ENCODE peak calls at places on chromosomes 5 and 9, in eight cellular contexts. B is EL; V is fibroblast of pulmonary artery; D is activated naive CD4-positive, alpha-beta T cell; H is non-pigmented ciliary epithelial cell; X is GDM1; M is CD8-positive, alpha-beta T cell; T is ovary. U is an unnamed sample.

GRCh38 chr5:95217881-95218280 is 67.0 kb downstream of the MCTP1 start:
- DNase-seq in V (no peak), D (no peak), B (no peak), M (no peak), X (no peak), H (no peak), T (no peak), U (no peak)

GRCh38 chr5:72378636-72379289 is 58.6 kb downstream of the PTCD2 start:
- DNase-seq in M (no peak), D (no peak), T (no peak), H (no peak), B (peak; percentile 94), V (peak; percentile 95), X (no peak), U (peak; percentile 84)

GRCh38 chr9:112838342-112838741 is 52.3 kb downstream of the SLC46A2 start:
- DNase-seq in D (no peak), X (no peak), V (no peak), B (no peak), M (no peak), T (no peak), H (no peak), U (no peak)

GRCh38 chr5:127770272-127770671 is 67.1 kb downstream of the CCDC192 start:
- DNase-seq in X (no peak), V (no peak), H (no peak), B (no peak), M (no peak), D (no peak), T (no peak), U (no peak)

GRCh38 chr9:98777618-98778017 is 18.7 kb downstream of the ANKS6 start:
- DNase-seq in H (no peak), D (no peak), V (no peak), X (no peak), B (no peak), T (no peak), M (no peak), U (no peak)

GRCh38 chr5:116536279-116537161 is 38.1 kb downstream of the SEMA6A start:
- DNase-seq in B (no peak), H (no peak), D (no peak), X (no peak), T (no peak), M (no peak), V (peak; percentile 8), U (peak; percentile 33)

GRCh38 chr5:56358703-56359428 is 125.7 kb upstream of the ANKRD55 start:
- DNase-seq in T (peak; percentile 89), X (no peak), M (no peak), B (peak; percentile 31), D (no peak), V (no peak), H (no peak), U (peak; percentile 76)

GRCh38 chr9:129166962-129167557 is 11.0 kb downstream of the IER5L start:
- DNase-seq in M (no peak), H (no peak), B (peak; percentile 86), T (peak; percentile 81), X (peak; percentile 83), V (peak; percentile 73), D (no peak), U (peak; percentile 77)

GRCh38 chr5:116671211-116671736 is 96.7 kb upstream of the SEMA6A start:
- DNase-seq in B (no peak), D (no peak), T (no peak), V (no peak), X (no peak), H (no peak), M (no peak), U (no peak)

GRCh38 chr5:59766394-59766793 is 127.1 kb downstream of the PDE4D start:
- DNase-seq in V (peak; percentile 69), D (no peak), T (peak; percentile 20), H (no peak), B (no peak), X (no peak), M (no peak), U (peak; percentile 45)

GRCh38 chr5:37567566-37567965 is 188.4 kb downstream of the WDR70 start:
- DNase-seq in H (no peak), B (no peak), D (no peak), M (no peak), X (no peak), V (no peak), T (no peak), U (no peak)

GRCh38 chr9:19788152-19788551 is 685 bp downstream of the SLC24A2 start:
- DNase-seq in T (no peak), M (no peak), X (no peak), D (no peak), B (no peak), V (no peak), H (no peak), U (peak; percentile 6)

GRCh38 chr9:10697044-10697443 is 84.2 kb upstream of the PTPRD start:
- DNase-seq in X (no peak), B (no peak), D (no peak), M (no peak), H (no peak), V (no peak), T (no peak), U (no peak)

GRCh38 chr9:98206754-98207153 is 14.3 kb upstream of the CORO2A start:
- DNase-seq in T (no peak), V (no peak), B (no peak), D (no peak), H (no peak), X (no peak), M (no peak), U (no peak)

GRCh38 chr9:5551771-5552170 is 41.4 kb downstream of the PDCD1LG2 start:
- DNase-seq in T (no peak), H (no peak), V (no peak), M (no peak), D (no peak), B (peak; percentile 15), X (no peak), U (peak; percentile 41)

GRCh38 chr5:157535042-157535865 is 40.3 kb downstream of the ADAM19 start:
- DNase-seq in V (peak; percentile 50), D (no peak), X (no peak), M (no peak), H (no peak), B (peak; percentile 59), T (no peak), U (peak; percentile 65)

U was measured in astrocyte of the hippocampus.